ENCODE peak calls at places on chromosomes 16 and 17, in five cellular contexts. Z is HEK293T, A is HepG2, G is GM12878, C is NT2/D1. U is an unnamed sample.

GRCh38 chr17:62085511-62086408 is 20.7 kb upstream of the MED13 start:
- DNase-seq in G (no peak), C (no peak), Z (no peak), A (peak), U (no peak)

GRCh38 chr16:82651921-82652601 is 25.3 kb downstream of the CDH13 start:
- DNase-seq in Z (no peak), A (no peak), G (peak), C (no peak), U (no peak)

GRCh38 chr16:79911660-79912059 is 311.1 kb upstream of the MAF start:
- DNase-seq in A (no peak), G (no peak), C (no peak), Z (no peak), U (no peak)

GRCh38 chr17:82713015-82713723 is 3.3 kb upstream of the FN3KRP start:
- DNase-seq in Z (no peak), A (no peak), G (no peak), C (no peak), U (no peak)

GRCh38 chr16:81175325-81175891 is 63.1 kb upstream of the BCO1 start:
- DNase-seq in A (peak), C (no peak), Z (no peak), G (no peak), U (no peak)

GRCh38 chr17:65745241-65745640 is 183.8 kb upstream of the AXIN2 start:
- DNase-seq in G (no peak), A (no peak), C (no peak), Z (no peak), U (no peak)

GRCh38 chr16:2296662-2297505 is 29.0 kb upstream of the RNPS1 start:
- DNase-seq in C (no peak), G (no peak), Z (peak), A (peak), U (peak)

GRCh38 chr16:54033747-54034146 is 252.8 kb downstream of the IRX3 start:
- DNase-seq in C (no peak), Z (no peak), A (no peak), G (no peak), U (no peak)

GRCh38 chr17:17712268-17712924 is 31.1 kb downstream of the RAI1 start:
- DNase-seq in C (no peak), A (no peak), G (peak), Z (no peak), U (no peak)

GRCh38 chr17:29063992-29064391 is 21.1 kb downstream of the PIPOX start:
- DNase-seq in Z (no peak), C (no peak), A (no peak), G (no peak), U (no peak)

GRCh38 chr17:28575126-28575795 is 1.4 kb downstream of the ALDOC start:
- DNase-seq in G (no peak), A (no peak), Z (no peak), C (no peak), U (no peak)

GRCh38 chr16:71693168-71693567 is 31.3 kb downstream of the PHLPP2 start:
- DNase-seq in Z (no peak), A (no peak), C (no peak), G (no peak), U (no peak)

GRCh38 chr16:75248536-75249380 is 2.7 kb downstream of the BCAR1 start:
- DNase-seq in Z (no peak), C (no peak), G (no peak), A (no peak), U (no peak)

GRCh38 chr17:15512310-15512709 is 44.9 kb upstream of the CDRT4 start:
- DNase-seq in A (no peak), Z (no peak), G (no peak), C (no peak), U (no peak)

GRCh38 chr17:57995076-57995956 is 7.3 kb upstream of the VEZF1 start:
- DNase-seq in Z (peak), G (no peak), A (peak), C (no peak), U (no peak)

GRCh38 chr17:42387663-42388380 is 420 bp downstream of the STAT3 start:
- DNase-seq in G (no peak), Z (peak), C (no peak), A (no peak), U (peak)

GRCh38 chr17:63349478-63350000 is 96.6 kb downstream of the CYB561 start:
- DNase-seq in C (no peak), G (no peak), A (no peak), Z (no peak), U (no peak)

GRCh38 chr17:70041061-70041460 is 34.0 kb upstream of the KCNJ16 start:
- DNase-seq in Z (no peak), G (no peak), C (no peak), A (no peak), U (no peak)

GRCh38 chr16:64864232-64864803 is 257.5 kb downstream of the CDH11 start:
- DNase-seq in Z (no peak), C (no peak), G (no peak), A (no peak), U (no peak)

GRCh38 chr17:20999841-21000532 is 42.8 kb downstream of the USP22 start:
- DNase-seq in G (no peak), C (no peak), Z (no peak), A (no peak), U (no peak)

GRCh38 chr16:74577882-74578366 is 29.0 kb downstream of the GLG1 start:
- DNase-seq in Z (no peak), A (no peak), C (no peak), G (peak), U (no peak)

GRCh38 chr17:9470171-9470570 is 105.4 kb downstream of the STX8 start:
- DNase-seq in C (no peak), G (peak), A (no peak), Z (no peak), U (no peak)

GRCh38 chr17:28982191-28982793 is 23.5 kb downstream of the SEZ6 start:
- DNase-seq in C (no peak), G (peak), Z (no peak), A (peak), U (no peak)

GRCh38 chr16:85645021-85645589 is 32.0 kb downstream of the GSE1 start:
- DNase-seq in Z (no peak), C (no peak), A (peak), G (no peak), U (no peak)

GRCh38 chr16:10867199-10867598 is 9.8 kb upstream of the CIITA start:
- DNase-seq in Z (no peak), C (no peak), G (no peak), A (no peak), U (no peak)

GRCh38 chr17:16909472-16909871 is 62.4 kb downstream of the TNFRSF13B start:
- DNase-seq in Z (no peak), C (no peak), A (no peak), G (no peak), U (peak)

GRCh38 chr17:43396491-43397060 is 2.2 kb upstream of the ARL4D start:
- DNase-seq in G (no peak), A (no peak), Z (no peak), C (no peak), U (no peak)

GRCh38 chr16:58628845-58629680 is 563 bp downstream of the CNOT1 start:
- DNase-seq in G (peak), A (peak), Z (peak), C (peak), U (peak)

GRCh38 chr16:78993342-78993741 is 607.2 kb downstream of the MAF start:
- DNase-seq in C (no peak), Z (peak), G (no peak), A (no peak), U (no peak)

GRCh38 chr17:41511130-41511529 is 5.7 kb upstream of the KRT13 start:
- DNase-seq in A (no peak), G (no peak), C (no peak), Z (no peak), U (no peak)

GRCh38 chr17:3659541-3660111 is 8.8 kb downstream of the TAX1BP3 start:
- DNase-seq in C (no peak), G (no peak), Z (no peak), A (no peak), U (no peak)

GRCh38 chr16:19696961-19697360 is 21.1 kb downstream of the KNOP1 start:
- DNase-seq in A (no peak), G (no peak), Z (no peak), C (no peak), U (no peak)

GRCh38 chr17:47763913-47764582 is 31.0 kb downstream of the TBX21 start:
- DNase-seq in Z (no peak), G (no peak), A (no peak), C (no peak), U (no peak)

GRCh38 chr17:45748911-45749310 is 35.2 kb upstream of the CRHR1 start:
- DNase-seq in A (no peak), C (no peak), G (no peak), Z (no peak), U (no peak)

GRCh38 chr16:81201267-81201666 is 37.2 kb upstream of the BCO1 start:
- DNase-seq in C (no peak), G (no peak), A (no peak), Z (no peak), U (no peak)

GRCh38 chr17:45319239-45319703 is 2.5 kb upstream of the MAP3K14 start:
- DNase-seq in Z (no peak), C (no peak), A (no peak), G (no peak), U (no peak)

GRCh38 chr16:29757950-29758466 is 12.2 kb upstream of the C16orf54 start:
- DNase-seq in Z (no peak), A (peak), G (no peak), C (peak), U (no peak)

GRCh38 chr17:45324336-45324735 is 7.5 kb upstream of the MAP3K14 start:
- DNase-seq in G (no peak), C (no peak), Z (no peak), A (no peak), U (no peak)

GRCh38 chr16:86217891-86218270 is 292.4 kb upstream of the FOXF1 start:
- DNase-seq in A (no peak), Z (no peak), G (no peak), C (no peak), U (no peak)

GRCh38 chr17:81390436-81391214 is 4.6 kb upstream of the BAHCC1 start:
- DNase-seq in A (no peak), Z (no peak), G (no peak), C (no peak), U (no peak)
- TF ChIP-seq SUZ12 in A (no peak), Z (no peak), G (no peak), C (no peak), U (peak)

GRCh38 chr17:8163978-8164814 is 1.4 kb upstream of the VAMP2 start:
- DNase-seq in C (no peak), G (no peak), A (no peak), Z (no peak), U (no peak)
- TF ChIP-seq SUZ12 in C (no peak), G (no peak), A (no peak), Z (no peak), U (no peak)

DNA sequence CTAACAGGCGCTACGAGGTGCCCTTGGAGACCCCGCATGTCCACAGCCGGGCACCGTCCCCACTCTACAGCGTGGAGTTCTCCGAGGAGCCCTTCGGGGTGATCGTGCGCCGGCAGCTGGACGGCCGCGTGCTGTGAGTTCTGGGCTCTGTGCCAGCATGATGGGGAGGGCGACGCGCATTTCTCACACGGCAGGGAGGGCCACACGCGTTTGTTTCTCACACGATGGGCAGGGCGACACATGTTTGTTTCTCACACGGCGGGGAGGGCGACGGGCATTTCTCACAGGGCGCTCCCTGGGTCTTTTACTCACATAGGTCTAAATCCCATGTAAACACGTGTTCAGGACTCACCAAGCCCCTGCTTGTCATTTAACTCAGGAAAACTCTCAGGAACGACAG is 4.4 kb downstream of the GAA start:
- DNase-seq in C (no peak), G (no peak), A (no peak), Z (no peak), U (no peak)
- TF ChIP-seq SUZ12 in C (no peak), G (no peak), A (no peak), Z (no peak), U (no peak)

DNA sequence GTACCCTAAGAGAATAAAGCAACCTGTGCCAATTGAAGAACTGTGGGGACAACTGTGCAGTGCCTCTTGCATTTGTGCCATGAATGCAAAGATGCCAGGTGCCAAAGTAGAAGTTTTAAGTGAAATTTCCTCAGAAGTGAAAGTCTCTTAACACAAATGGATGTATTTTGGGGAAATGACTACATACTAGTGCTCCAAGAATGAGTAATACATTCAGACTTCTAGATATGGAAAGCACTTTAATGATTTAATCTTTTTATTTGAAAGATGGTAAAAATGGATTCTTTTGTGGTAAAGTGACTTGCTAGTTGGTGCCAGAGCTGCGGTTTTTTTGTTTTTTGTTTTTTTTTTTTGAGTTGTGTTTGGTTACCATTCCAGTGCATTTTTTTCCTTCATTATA is 15.0 kb downstream of the UTP18 start:
- DNase-seq in A (no peak), G (no peak), Z (no peak), C (no peak), U (no peak)
- TF ChIP-seq SUZ12 in A (no peak), G (no peak), Z (no peak), C (no peak), U (no peak)

GRCh38 chr17:13888043-13888442 is 181.3 kb upstream of the COX10 start:
- DNase-seq in G (no peak), Z (peak), C (no peak), A (no peak), U (no peak)

GRCh38 chr17:13883659-13884058 is 185.6 kb upstream of the COX10 start:
- DNase-seq in Z (no peak), G (no peak), C (no peak), A (no peak), U (no peak)

GRCh38 chr17:13884347-13884746 is 185.0 kb upstream of the COX10 start:
- DNase-seq in Z (no peak), C (no peak), G (no peak), A (no peak), U (no peak)

GRCh38 chr17:13885550-13885949 is 183.8 kb upstream of the COX10 start:
- DNase-seq in A (no peak), G (no peak), C (no peak), Z (no peak), U (no peak)

DNA sequence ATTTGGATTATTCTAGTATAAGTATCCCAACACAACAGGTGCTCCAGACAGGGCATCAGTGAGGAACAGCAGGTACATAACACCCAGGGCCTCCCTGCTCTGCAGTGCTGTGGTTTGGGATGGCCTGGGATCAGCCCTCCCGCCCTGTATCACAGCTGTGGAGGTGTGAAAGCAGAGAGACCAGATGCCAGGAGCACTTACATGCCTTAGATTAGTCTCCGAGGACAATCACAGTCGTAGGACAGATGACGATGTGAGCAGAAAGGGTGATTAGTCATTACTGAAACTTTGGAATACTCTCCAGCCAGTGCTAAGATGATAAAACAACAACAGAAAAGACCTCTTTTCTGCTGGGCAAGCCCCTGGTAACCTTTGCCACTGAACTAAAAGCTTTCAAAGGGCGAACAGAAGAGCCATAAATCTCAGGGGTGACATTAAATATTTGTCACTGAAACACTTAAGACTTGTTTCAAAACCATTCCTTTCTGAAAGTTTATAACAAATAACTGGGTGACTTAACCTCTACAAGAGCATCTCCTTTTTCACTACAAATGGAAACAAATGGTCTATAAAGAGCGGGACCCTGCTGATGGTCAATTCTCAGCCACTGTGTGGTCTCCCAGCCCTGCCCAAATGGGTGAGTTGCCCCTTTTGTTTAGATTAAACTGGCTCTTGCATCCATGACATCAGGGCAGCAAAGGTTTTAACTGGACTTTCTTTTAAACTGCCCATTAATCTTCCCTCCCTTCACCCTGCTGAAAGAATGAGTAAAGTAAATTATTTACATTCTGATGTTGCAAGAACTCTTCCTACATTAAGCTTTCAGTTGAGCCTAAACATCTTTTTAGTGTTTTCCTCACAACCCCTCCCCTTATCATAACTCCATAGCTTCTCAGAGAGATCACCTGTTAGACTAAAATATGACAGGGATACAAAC is 183.1 kb upstream of the COX10 start:
- DNase-seq in Z (no peak), G (no peak), C (no peak), A (no peak), U (no peak)
- TF ChIP-seq SUZ12 in Z (no peak), G (no peak), C (no peak), A (no peak), U (no peak)

DNA sequence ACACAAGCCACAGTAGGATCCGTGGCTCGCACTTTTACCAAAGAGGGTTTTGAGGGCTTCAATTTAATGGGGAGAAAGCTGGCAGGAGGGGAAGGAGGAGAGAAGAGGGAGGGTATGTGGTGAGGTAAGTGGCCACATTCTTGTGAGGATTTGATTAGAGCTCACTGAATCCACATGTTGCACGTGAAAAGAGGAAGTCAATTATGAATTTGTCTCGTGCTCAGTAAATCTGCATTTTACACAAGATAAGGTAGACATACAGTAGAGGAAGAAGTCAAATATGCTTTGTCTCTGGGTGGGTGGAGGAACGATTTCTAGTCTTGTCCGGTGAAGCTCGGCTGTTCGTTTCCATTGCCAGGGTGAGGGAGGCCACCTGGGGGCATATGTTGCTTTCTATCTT is 862 bp downstream of the ZNF232 start:
- DNase-seq in G (no peak), Z (no peak), A (peak), C (no peak), U (no peak)
- TF ChIP-seq SUZ12 in G (no peak), Z (no peak), A (no peak), C (no peak), U (no peak)

GRCh38 chr16:52827456-52827855 is 225.2 kb downstream of the CHD9NB start:
- DNase-seq in A (peak), Z (no peak), C (no peak), G (no peak), U (no peak)

GRCh38 chr16:52825882-52826281 is 226.8 kb downstream of the CHD9NB start:
- DNase-seq in C (no peak), Z (no peak), G (no peak), A (no peak), U (no peak)
- TF ChIP-seq SUZ12 in C (no peak), Z (no peak), G (no peak), A (no peak), U (no peak)

GRCh38 chr16:4116328-4117249 is at the start of gene ADCY9:
- DNase-seq in Z (peak), A (peak), G (no peak), C (peak), U (no peak)
- TF ChIP-seq SUZ12 in Z (no peak), A (no peak), G (no peak), C (no peak), U (no peak)